ENCODE peak calls at places on chromosomes 13 and 19, in ten cellular contexts. U, Z, V, H, Q, W, A, O, S and N are unnamed samples.

GRCh38 chr13:52399708-52400107 is 6.3 kb downstream of the THSD1 start:
- DNase-seq in U (no peak), Z (no peak), V (no peak), H (peak; percentile 45), Q (peak; percentile 19), W (no peak), A (peak; percentile 22), O (peak; percentile 58), S (no peak), N (no peak)

GRCh38 chr13:90246005-90246404 is 1101.5 kb upstream of the MIR17HG start:
- DNase-seq in U (no peak), Z (no peak), V (no peak), H (no peak), Q (no peak), W (no peak), A (no peak), O (no peak), S (no peak), N (no peak)

GRCh38 chr13:71866173-71867091 is 572 bp downstream of the DACH1 start:
- DNase-seq in U (no peak), Z (peak; percentile 1), V (no peak), H (peak; percentile 14), Q (peak; percentile 24), W (no peak), A (peak; percentile 33), O (no peak), S (peak; percentile 47), N (peak; percentile 67)

GRCh38 chr19:48837081-48837524 is 812 bp upstream of the HSD17B14 start:
- DNase-seq in U (peak; percentile 90), Z (no peak), V (peak; percentile 82), H (peak; percentile 77), Q (peak; percentile 92), W (peak; percentile 51), A (peak; percentile 99), O (peak; percentile 97), S (peak; percentile 87), N (peak; percentile 96)

GRCh38 chr13:61728468-61728867 is 312.8 kb upstream of the PCDH20 start:
- DNase-seq in U (no peak), Z (no peak), V (peak; percentile 47), H (peak; percentile 65), Q (no peak), W (no peak), A (no peak), O (no peak), S (no peak), N (peak; percentile 65)

GRCh38 chr13:59863621-59864020 is 300.1 kb downstream of the DIAPH3 start:
- DNase-seq in U (no peak), Z (peak; percentile 40), V (no peak), H (no peak), Q (no peak), W (no peak), A (no peak), O (no peak), S (no peak), N (no peak)

GRCh38 chr19:39542198-39542597 is 2.2 kb upstream of the EID2 start:
- DNase-seq in U (peak; percentile 46), Z (no peak), V (no peak), H (no peak), Q (no peak), W (no peak), A (peak; percentile 54), O (no peak), S (no peak), N (no peak)

GRCh38 chr13:98111168-98112098 is 31.5 kb upstream of the FARP1 start:
- DNase-seq in U (no peak), Z (no peak), V (no peak), H (no peak), Q (no peak), W (no peak), A (no peak), O (no peak), S (no peak), N (no peak)

GRCh38 chr13:49279112-49279511 is 31.4 kb downstream of the CDADC1 start:
- DNase-seq in U (no peak), Z (no peak), V (no peak), H (no peak), Q (no peak), W (no peak), A (peak; percentile 40), O (no peak), S (no peak), N (no peak)

GRCh38 chr13:22357132-22357531 is 686.3 kb downstream of the FGF9 start:
- DNase-seq in U (no peak), Z (no peak), V (no peak), H (peak; percentile 47), Q (no peak), W (no peak), A (no peak), O (no peak), S (no peak), N (no peak)

GRCh38 chr13:49213997-49214916 is 5.9 kb upstream of the MLNR start:
- DNase-seq in U (no peak), Z (no peak), V (no peak), H (no peak), Q (peak; percentile 9), W (no peak), A (no peak), O (no peak), S (no peak), N (peak; percentile 64)

GRCh38 chr13:98785968-98786367 is 33.5 kb upstream of the SLC15A1 start:
- DNase-seq in U (no peak), Z (no peak), V (no peak), H (no peak), Q (no peak), W (no peak), A (no peak), O (no peak), S (no peak), N (peak; percentile 47)

GRCh38 chr19:1591421-1592022 is 1.1 kb downstream of the MBD3 start:
- DNase-seq in U (peak; percentile 37), Z (no peak), V (no peak), H (no peak), Q (peak; percentile 32), W (no peak), A (no peak), O (peak; percentile 67), S (no peak), N (peak; percentile 87)
- H3K79me2 ChIP-seq in U (peaks cover 53% of the 10 kb centered on the region), Z (peaks cover 45% of the 10 kb centered on the region), V (peaks cover 54% of the 10 kb centered on the region), H (peaks cover 47% of the 10 kb centered on the region), Q (peaks cover 56% of the 10 kb centered on the region), W (peaks cover 50% of the 10 kb centered on the region), A (peaks cover 55% of the 10 kb centered on the region), O (peaks cover 48% of the 10 kb centered on the region), S (peaks cover 46% of the 10 kb centered on the region), N (peaks cover 50% of the 10 kb centered on the region)

GRCh38 chr13:102699419-102699961 is 4.6 kb upstream of the METTL21C start:
- DNase-seq in U (no peak), Z (no peak), V (no peak), H (no peak), Q (no peak), W (no peak), A (no peak), O (no peak), S (no peak), N (no peak)
- H3K4me3 ChIP-seq in U (no peak overlapping the region), Z (no peak overlapping the region), V (no peak overlapping the region), H (no peak overlapping the region), Q (no peak overlapping the region), W (no peak overlapping the region), A (no peak overlapping the region), O (no peak overlapping the region), S (no peak overlapping the region), N (no peak overlapping the region)

DNA sequence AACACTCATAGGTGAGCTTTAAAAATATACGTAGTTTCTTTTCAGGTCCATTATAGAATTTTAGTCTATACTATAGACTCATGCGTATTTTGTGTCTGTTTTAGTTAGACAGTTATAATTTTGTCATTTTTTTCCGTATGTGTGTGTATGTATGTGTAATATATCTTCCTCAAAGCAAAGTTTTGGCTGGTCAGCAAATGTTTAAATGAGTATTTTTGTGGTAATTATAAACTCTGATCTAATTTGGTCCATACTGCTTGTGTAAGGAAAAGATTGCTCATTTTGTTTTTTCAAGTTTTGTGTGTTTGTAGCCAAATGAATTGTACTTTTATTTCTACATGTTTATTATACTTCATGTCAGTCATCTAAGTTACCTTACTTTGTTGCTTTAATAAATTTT is 20.5 kb downstream of the KCTD4 start:
- DNase-seq in U (no peak), Z (no peak), V (no peak), H (no peak), Q (no peak), W (no peak), A (no peak), O (no peak), S (no peak), N (no peak)
- H3K79me2 ChIP-seq in U (no peaks in the 10 kb centered on the region), Z (peaks cover 64% of the 10 kb centered on the region), V (peaks cover 58% of the 10 kb centered on the region), H (no peaks in the 10 kb centered on the region), Q (peaks cover 41% of the 10 kb centered on the region), W (peaks cover 69% of the 10 kb centered on the region), A (peaks cover 31% of the 10 kb centered on the region), O (peaks cover 92% of the 10 kb centered on the region), S (peaks cover 15% of the 10 kb centered on the region), N (peaks cover 26% of the 10 kb centered on the region)

GRCh38 chr19:17952041-17952976 is 14.6 kb upstream of the KCNN1 start:
- DNase-seq in U (no peak), Z (no peak), V (no peak), H (no peak), Q (no peak), W (no peak), A (peak; percentile 59), O (no peak), S (no peak), N (peak; percentile 86)

GRCh38 chr19:17953316-17953801 is 13.5 kb upstream of the KCNN1 start:
- DNase-seq in U (no peak), Z (no peak), V (no peak), H (no peak), Q (no peak), W (no peak), A (no peak), O (no peak), S (no peak), N (peak; percentile 72)

GRCh38 chr19:17950310-17951150 is 16.4 kb upstream of the KCNN1 start:
- DNase-seq in U (no peak), Z (no peak), V (no peak), H (no peak), Q (peak; percentile 24), W (no peak), A (peak; percentile 60), O (no peak), S (peak; percentile 37), N (peak; percentile 92)

GRCh38 chr19:17949956-17950309 is 17.0 kb upstream of the KCNN1 start:
- DNase-seq in U (no peak), Z (no peak), V (no peak), H (no peak), Q (no peak), W (no peak), A (peak; percentile 77), O (no peak), S (no peak), N (no peak)

DNA sequence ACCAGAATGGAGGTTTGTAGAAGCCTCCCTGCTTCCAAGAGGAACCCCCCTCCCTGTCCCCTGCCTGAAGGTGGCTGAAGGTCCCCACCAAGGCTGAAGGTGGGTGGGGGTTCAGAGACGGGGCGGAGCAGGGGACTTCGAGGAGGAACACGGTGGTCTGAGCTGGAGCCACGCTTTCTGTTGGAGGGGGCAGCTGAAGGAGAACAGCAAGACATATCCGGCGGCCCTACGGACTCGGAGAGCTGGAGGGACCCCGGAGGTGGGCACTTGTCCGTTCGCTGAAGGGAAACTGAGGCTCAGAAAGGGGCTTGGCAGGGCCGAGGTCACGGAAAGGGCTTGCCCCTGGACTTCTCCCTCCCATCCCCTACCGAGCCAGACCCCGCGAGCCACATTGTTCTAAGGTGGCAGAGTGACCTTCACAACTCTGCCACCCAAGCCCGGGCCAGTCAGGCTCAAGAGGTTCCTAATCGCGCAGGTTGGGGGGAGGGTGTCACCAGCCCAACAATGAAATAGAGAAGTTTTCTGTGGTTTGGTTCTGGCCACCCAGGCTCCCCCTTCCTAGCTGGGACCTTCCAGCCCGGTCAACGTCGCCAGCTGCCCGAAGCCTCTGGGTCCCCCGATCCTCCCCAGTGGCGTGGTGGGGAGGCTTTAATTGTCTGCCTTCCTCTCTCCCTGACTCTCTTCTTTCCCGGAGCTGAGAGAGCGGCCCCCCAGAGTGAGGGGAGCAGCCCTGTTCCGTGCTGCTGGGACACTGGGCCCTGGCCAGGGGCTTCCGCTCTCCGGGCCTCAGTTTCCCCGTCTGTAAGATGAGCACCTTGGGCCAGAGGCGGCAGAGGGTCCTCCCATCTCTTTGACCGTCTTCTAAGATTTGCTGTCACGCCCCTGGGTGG is 15.5 kb upstream of the KCNN1 start:
- DNase-seq in U (no peak), Z (no peak), V (no peak), H (no peak), Q (no peak), W (no peak), A (no peak), O (no peak), S (no peak), N (peak; percentile 81)
- H3K4me3 ChIP-seq in U (no peak overlapping the region), Z (no peak overlapping the region), V (no peak overlapping the region), H (no peak overlapping the region), Q (no peak overlapping the region), W (peak overlapping the region; percentile 63), A (peak overlapping the region; percentile 72), O (no peak overlapping the region), S (peak overlapping the region; percentile 40), N (no peak overlapping the region)